ENCODE peak calls at places on chromosome 7, in five cellular contexts. Y is neuronal stem cell, W is IMR-90, V is trophoblast cell, C is H1. B is an unnamed sample.

GRCh38 chr7:21967500-21968099 is 21.9 kb upstream of the CDCA7L start:
- DNase-seq in Y (no peak), W (no peak), V (no peak), C (no peak), B (no peak)

GRCh38 chr7:154929006-154929726 is 73.8 kb downstream of the PAXIP1 start:
- DNase-seq in Y (no peak), W (no peak), V (no peak), C (no peak), B (no peak)

GRCh38 chr7:73526892-73527821 is 5.1 kb upstream of the BAZ1B start:
- DNase-seq in Y (no peak), W (no peak), V (peak; percentile 17), C (no peak), B (no peak)

GRCh38 chr7:45118830-45119452 is 7.4 kb upstream of the TBRG4 start:
- DNase-seq in Y (no peak), W (no peak), V (no peak), C (no peak), B (no peak)

GRCh38 chr7:96004598-96004997 is 232.2 kb downstream of the DYNC1I1 start:
- DNase-seq in Y (no peak), W (no peak), V (no peak), C (no peak), B (no peak)

GRCh38 chr7:121406866-121407439 is 10.8 kb upstream of the FAM3C start:
- DNase-seq in Y (no peak), W (no peak), V (no peak), C (no peak), B (no peak)

GRCh38 chr7:94087664-94088352 is 83.7 kb upstream of the BET1 start:
- DNase-seq in Y (peak; percentile 43), W (peak; percentile 85), V (peak; percentile 50), C (no peak), B (peak; percentile 87)

GRCh38 chr7:151040616-151041375 is 7.5 kb upstream of the ASIC3 start:
- DNase-seq in Y (no peak), W (no peak), V (no peak), C (no peak), B (no peak)

GRCh38 chr7:34756691-34757090 is 98.7 kb downstream of the NPSR1 start:
- DNase-seq in Y (no peak), W (no peak), V (no peak), C (no peak), B (no peak)

GRCh38 chr7:87151002-87151505 is 1.2 kb upstream of the DMTF1 start:
- DNase-seq in Y (no peak), W (no peak), V (no peak), C (no peak), B (no peak)

GRCh38 chr7:93860261-93860660 is 30.3 kb downstream of the TFPI2 start:
- DNase-seq in Y (no peak), W (no peak), V (no peak), C (no peak), B (no peak)

GRCh38 chr7:106618480-106618879 is 42.5 kb downstream of the CCDC71L start:
- DNase-seq in Y (no peak), W (peak; percentile 57), V (no peak), C (no peak), B (peak; percentile 43)

GRCh38 chr7:81833401-81833800 is 63.6 kb upstream of the HGF start:
- DNase-seq in Y (no peak), W (peak; percentile 18), V (no peak), C (no peak), B (peak; percentile 40)

GRCh38 chr7:115679976-115680375 is 350.6 kb downstream of the TFEC start:
- DNase-seq in Y (peak; percentile 30), W (peak; percentile 59), V (peak; percentile 20), C (no peak), B (peak; percentile 48)

GRCh38 chr7:135853499-135853898 is 104.9 kb upstream of the FAM180A start:
- DNase-seq in Y (no peak), W (no peak), V (no peak), C (no peak), B (peak; percentile 43)

GRCh38 chr7:22482476-22482875 is 17.5 kb downstream of the STEAP1B start:
- DNase-seq in Y (no peak), W (no peak), V (no peak), C (no peak), B (no peak)

GRCh38 chr7:19404912-19405329 is 259.7 kb upstream of the FERD3L start:
- DNase-seq in Y (no peak), W (peak; percentile 99), V (peak; percentile 73), C (peak; percentile 17), B (peak; percentile 94)

GRCh38 chr7:127895814-127896280 is 135.4 kb downstream of the LRRC4 start:
- DNase-seq in Y (no peak), W (no peak), V (no peak), C (no peak), B (no peak)

GRCh38 chr7:46545790-46546189 is 624.7 kb upstream of the IGFBP3 start:
- DNase-seq in Y (no peak), W (peak; percentile 83), V (peak; percentile 59), C (no peak), B (peak; percentile 83)

GRCh38 chr7:148782757-148783456 is 84.2 kb downstream of the CUL1 start:
- DNase-seq in Y (no peak), W (no peak), V (no peak), C (no peak), B (no peak)

GRCh38 chr7:29327455-29327854 is 132.9 kb downstream of the CHN2 start:
- DNase-seq in Y (no peak), W (no peak), V (no peak), C (no peak), B (no peak)

GRCh38 chr7:91357929-91358328 is 93.7 kb downstream of the FZD1 start:
- DNase-seq in Y (no peak), W (no peak), V (no peak), C (no peak), B (no peak)

GRCh38 chr7:12709731-12710502 is 22.5 kb downstream of the ARL4A start:
- DNase-seq in Y (no peak), W (peak; percentile 47), V (no peak), C (no peak), B (peak; percentile 38)

GRCh38 chr7:137751361-137752009 is 95.3 kb downstream of the DGKI start:
- DNase-seq in Y (no peak), W (no peak), V (no peak), C (no peak), B (no peak)

GRCh38 chr7:81884817-81885216 is 115.0 kb upstream of the HGF start:
- DNase-seq in Y (no peak), W (no peak), V (no peak), C (no peak), B (no peak)

DNA sequence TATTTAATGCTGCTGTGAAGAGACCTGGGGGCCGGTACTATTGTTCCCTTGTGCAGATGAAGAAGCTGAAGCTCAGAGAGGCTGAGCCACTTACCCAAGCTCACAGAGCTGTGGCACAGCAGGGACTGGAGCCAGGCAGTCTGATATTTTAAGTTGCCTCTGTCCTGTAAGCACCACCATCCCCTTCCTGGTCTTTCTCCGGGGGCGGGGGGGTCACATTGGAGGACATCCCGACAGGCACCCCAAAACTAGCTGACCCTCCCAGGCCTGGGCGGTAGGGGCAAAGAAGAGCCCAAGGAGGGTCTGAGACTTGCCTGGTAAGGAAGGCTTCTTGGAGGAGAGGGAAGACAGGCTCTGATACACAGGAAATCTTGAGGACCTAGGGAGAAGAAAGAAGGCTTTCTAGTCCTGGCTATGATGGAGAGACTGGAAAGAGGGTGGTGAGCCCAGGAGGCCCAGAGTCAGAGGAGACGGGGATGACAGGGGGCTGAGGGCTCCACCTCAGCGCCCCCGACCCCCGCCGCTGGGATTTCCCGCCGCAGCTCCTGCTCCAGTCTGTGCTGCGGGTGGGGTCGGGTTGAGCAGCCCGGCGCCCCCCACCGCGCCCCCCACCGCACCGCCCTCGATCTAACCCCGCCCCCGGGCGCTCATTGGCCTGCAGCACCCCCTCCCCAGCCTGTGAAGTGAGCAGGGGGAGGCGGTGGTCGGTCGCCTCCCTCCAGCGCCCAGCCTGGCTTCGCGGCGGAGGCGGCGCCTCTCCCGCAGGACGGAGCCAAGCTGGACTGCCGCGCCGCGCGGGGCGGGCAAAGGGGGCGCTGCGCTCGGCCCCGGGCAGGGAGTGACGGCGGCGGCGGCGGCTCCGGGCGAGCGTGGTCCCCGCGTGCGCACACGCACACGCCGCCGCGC is at the start of gene ADCYAP1R1:
- DNase-seq in Y (peak; percentile 58), W (no peak), V (no peak), C (no peak), B (no peak)
- H3K4me3 ChIP-seq in Y (peak within 1 kb of the TSS; percentile 39), W (no peak within 1 kb of the TSS), V (peak within 1 kb of the TSS; percentile 41), C (peak within 1 kb of the TSS; percentile 63), B (peak within 1 kb of the TSS; percentile 20)

DNA sequence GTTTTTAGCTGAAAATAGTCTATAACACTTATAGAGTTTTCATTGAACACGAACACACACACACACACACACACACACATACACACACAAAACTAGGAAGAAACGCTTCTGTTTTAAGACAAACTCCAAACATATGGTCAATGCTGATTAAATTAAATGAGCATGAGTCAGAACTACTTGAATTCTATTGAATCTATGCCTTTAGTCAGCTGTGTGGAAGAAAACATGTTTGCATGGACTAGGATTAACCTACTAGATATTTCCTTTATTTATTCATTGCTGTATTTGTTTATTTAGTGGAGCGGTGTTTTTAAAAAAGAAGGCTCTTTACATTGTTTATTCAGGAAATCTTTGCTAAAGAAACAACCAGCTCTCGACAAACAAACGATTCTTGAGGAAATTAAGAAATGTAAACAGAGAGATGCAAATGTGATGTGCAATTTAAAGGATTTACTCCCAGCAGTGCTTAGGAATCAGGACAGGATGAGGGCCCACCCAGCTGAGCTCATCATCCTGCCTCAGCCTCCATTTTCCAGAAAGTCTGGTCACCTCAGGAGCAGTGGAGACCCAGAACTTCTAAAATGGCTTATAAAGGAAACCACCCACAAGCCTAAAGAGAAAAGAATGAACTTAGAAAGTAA is 83.2 kb downstream of the PDE1C start:
- DNase-seq in Y (no peak), W (peak; percentile 77), V (no peak), C (no peak), B (peak; percentile 79)
- H3K14ac ChIP-seq in Y (no peak overlapping the region), W (peak overlapping the region; percentile 77), V (no peak overlapping the region), C (no peak overlapping the region), B (no peak overlapping the region)

GRCh38 chr7:11330717-11331116 is 357.0 kb downstream of the PHF14 start:
- DNase-seq in Y (no peak), W (no peak), V (no peak), C (no peak), B (no peak)

GRCh38 chr7:11331128-11332102 is 357.7 kb downstream of the PHF14 start:
- DNase-seq in Y (no peak), W (no peak), V (no peak), C (no peak), B (peak; percentile 36)

GRCh38 chr7:11329626-11330025 is 356.0 kb downstream of the PHF14 start:
- DNase-seq in Y (no peak), W (no peak), V (no peak), C (no peak), B (no peak)

GRCh38 chr7:11328309-11328708 is 354.6 kb downstream of the PHF14 start:
- DNase-seq in Y (no peak), W (no peak), V (peak; percentile 14), C (no peak), B (peak; percentile 76)

GRCh38 chr7:11330208-11330607 is 356.5 kb downstream of the PHF14 start:
- DNase-seq in Y (no peak), W (no peak), V (no peak), C (no peak), B (no peak)
- H3K4me3 ChIP-seq in Y (no peak overlapping the region), W (no peak overlapping the region), V (no peak overlapping the region), C (no peak overlapping the region), B (no peak overlapping the region)

GRCh38 chr7:131255242-131255641 is 72.4 kb upstream of the MKLN1 start:
- DNase-seq in Y (no peak), W (no peak), V (no peak), C (no peak), B (no peak)
- H3K14ac ChIP-seq in Y (no peak overlapping the region), W (no peak overlapping the region), V (no peak overlapping the region), C (no peak overlapping the region), B (no peak overlapping the region)